ENCODE peak calls at places on chromosomes 2 and 18, in ten cellular contexts. C, V, T, R, U, Q, J, I, W and L are unnamed samples.

GRCh38 chr2:240513544-240514287 is 44.1 kb downstream of the ANKMY1 start:
- DNase-seq in W (peak; percentile 85), U (peak; percentile 88), V (peak; percentile 94), R (peak; percentile 82), T (peak; percentile 48), Q (peak; percentile 85), I (peak; percentile 81), C (peak; percentile 87), J (peak; percentile 86), L (peak; percentile 69)

GRCh38 chr2:177754476-177754873 is 318.1 kb downstream of the PDE11A start:
- DNase-seq in V (peak; percentile 4), C (peak; percentile 10), Q (no peak), W (no peak), I (no peak), U (no peak), R (no peak), T (no peak), J (no peak), L (no peak)

GRCh38 chr2:23556929-23557328 is 171.9 kb downstream of the KLHL29 start:
- DNase-seq in C (peak; percentile 57), J (no peak), R (no peak), T (no peak), I (no peak), Q (no peak), W (no peak), V (no peak), U (no peak), L (no peak)

GRCh38 chr2:224722250-224722649 is 6.1 kb upstream of the CCDC195 start:
- DNase-seq in T (no peak), R (no peak), W (no peak), V (peak; percentile 13), J (no peak), U (no peak), I (no peak), C (no peak), Q (no peak), L (no peak)

GRCh38 chr2:189261431-189261841 is 81.9 kb upstream of the COL5A2 start:
- DNase-seq in I (peak; percentile 34), U (no peak), Q (no peak), W (no peak), T (no peak), J (no peak), C (no peak), V (no peak), R (no peak), L (no peak)

GRCh38 chr2:197079832-197080555 is 153.5 kb upstream of the PGAP1 start:
- DNase-seq in U (no peak), C (peak; percentile 59), J (no peak), T (no peak), V (peak; percentile 8), R (no peak), I (no peak), Q (no peak), W (no peak), L (no peak)

GRCh38 chr2:64251497-64252277 is 107.5 kb upstream of the PELI1 start:
- DNase-seq in W (no peak), J (no peak), U (no peak), V (no peak), T (no peak), C (no peak), R (no peak), I (no peak), Q (no peak), L (no peak)

GRCh38 chr18:62897153-62897552 is 181.8 kb downstream of the PHLPP1 start:
- DNase-seq in Q (no peak), I (peak; percentile 55), C (no peak), V (peak; percentile 45), W (no peak), R (no peak), J (no peak), U (no peak), T (no peak), L (no peak)

GRCh38 chr2:227406177-227407031 is 18.7 kb upstream of the SCYGR1 start:
- DNase-seq in R (peak; percentile 19), C (peak; percentile 77), I (peak; percentile 93), V (peak; percentile 88), T (no peak), Q (no peak), J (no peak), U (no peak), W (no peak), L (no peak)

GRCh38 chr2:44290271-44290670 is 15.0 kb downstream of the SLC3A1 start:
- DNase-seq in J (no peak), C (no peak), I (no peak), U (no peak), R (no peak), V (peak; percentile 15), T (no peak), Q (no peak), W (no peak), L (no peak)